ENCODE peak calls at places on chromosomes 6 and 20, in eight cellular contexts. G is adipocyte, C is iris pigment epithelial cell, Q is T-helper 17 cell, W is retina, X is T-helper 1 cell, N is ovary, J is Kasumi-1. M is an unnamed sample.

GRCh38 chr6:17277256-17277655 is 3.9 kb upstream of the RBM24 start:
- DNase-seq in G (no peak), C (no peak), Q (no peak), W (no peak), X (no peak), N (no peak), J (no peak), M (no peak)

GRCh38 chr6:10400330-10400729 is 14.5 kb downstream of the TFAP2A start:
- DNase-seq in G (no peak), C (no peak), Q (no peak), W (no peak), X (no peak), N (no peak), J (no peak), M (no peak)

GRCh38 chr6:137210903-137211302 is 8.3 kb downstream of the IFNGR1 start:
- DNase-seq in G (peak), C (peak), Q (no peak), W (no peak), X (no peak), N (no peak), J (no peak), M (no peak)

GRCh38 chr6:5302995-5303622 is 41.8 kb downstream of the FARS2 start:
- DNase-seq in G (peak), C (peak), Q (peak), W (peak), X (peak), N (no peak), J (peak), M (peak)

GRCh38 chr6:71509142-71509541 is 220.5 kb downstream of the OGFRL1 start:
- DNase-seq in G (no peak), C (peak), Q (no peak), W (no peak), X (no peak), N (no peak), J (no peak), M (no peak)

GRCh38 chr20:35332540-35333200 is 40.4 kb upstream of the FAM83C start:
- DNase-seq in G (no peak), C (no peak), Q (no peak), W (no peak), X (no peak), N (no peak), J (no peak), M (no peak)

GRCh38 chr6:83198486-83199172 is 5.5 kb downstream of the RWDD2A start:
- DNase-seq in G (peak), C (peak), Q (no peak), W (no peak), X (no peak), N (no peak), J (no peak), M (no peak)

GRCh38 chr6:121520337-121521163 is 85.1 kb downstream of the GJA1 start:
- DNase-seq in G (peak), C (peak), Q (no peak), W (no peak), X (no peak), N (no peak), J (no peak), M (no peak)

GRCh38 chr6:26576929-26577719 is 19.6 kb upstream of the ABT1 start:
- DNase-seq in G (peak), C (peak), Q (peak), W (peak), X (peak), N (peak), J (peak), M (peak)

GRCh38 chr6:7058250-7058923 is 49.4 kb upstream of the RREB1 start:
- DNase-seq in G (peak), C (peak), Q (no peak), W (no peak), X (no peak), N (no peak), J (peak), M (no peak)

M was measured in activated CD4-positive, CD25-positive, alpha-beta regulatory T cell treated with anti-CD3 and anti-CD28 coated beads, Interleukin-2, amount 50 U/mL, for 72 hours.